ENCODE peak calls at places on chromosome 18, in seven cellular contexts. I is right atrium auricular region, H is cardiac muscle cell, P is osteocyte, F is GM10248, V is left ventricle myocardium inferior, E is fibroblast of pulmonary artery. M is an unnamed sample.

GRCh38 chr18:22930089-22930713 is 2.9 kb upstream of the RBBP8 start:
- DNase-seq in I (peak), H (peak), P (no peak), F (peak), V (peak), E (peak), M (peak)

GRCh38 chr18:4068552-4069158 is 386.5 kb downstream of the DLGAP1 start:
- DNase-seq in I (no peak), H (peak), P (no peak), F (peak), V (no peak), E (peak), M (peak)

GRCh38 chr18:45926691-45927090 is 40.4 kb downstream of the EPG5 start:
- DNase-seq in I (no peak), H (no peak), P (no peak), F (no peak), V (no peak), E (no peak), M (no peak)

GRCh38 chr18:21177742-21178305 is 64.2 kb upstream of the GREB1L start:
- DNase-seq in I (no peak), H (no peak), P (no peak), F (no peak), V (no peak), E (no peak), M (no peak)

GRCh38 chr18:28177828-28178635 is 1.1 kb upstream of the CDH2 start:
- DNase-seq in I (no peak), H (peak), P (peak), F (peak), V (peak), E (peak), M (peak)

GRCh38 chr18:44541781-44542180 is 138.9 kb upstream of the SETBP1 start:
- DNase-seq in I (no peak), H (no peak), P (no peak), F (no peak), V (no peak), E (no peak), M (no peak)

GRCh38 chr18:36066001-36066400 is 1.4 kb downstream of the RPRD1A start:
- DNase-seq in I (no peak), H (no peak), P (no peak), F (no peak), V (no peak), E (peak), M (no peak)

GRCh38 chr18:50451100-50451842 is 76.4 kb downstream of the SKA1 start:
- DNase-seq in I (no peak), H (no peak), P (no peak), F (no peak), V (no peak), E (no peak), M (no peak)

GRCh38 chr18:4107049-4107459 is 348.1 kb downstream of the DLGAP1 start:
- DNase-seq in I (no peak), H (no peak), P (no peak), F (no peak), V (no peak), E (no peak), M (no peak)

GRCh38 chr18:44699571-44700261 is 19.0 kb downstream of the SETBP1 start:
- DNase-seq in I (no peak), H (no peak), P (no peak), F (no peak), V (peak), E (no peak), M (no peak)

GRCh38 chr18:23631746-23632145 is 31.0 kb downstream of the ANKRD29 start:
- DNase-seq in I (no peak), H (no peak), P (no peak), F (no peak), V (no peak), E (no peak), M (no peak)

GRCh38 chr18:50933684-50934083 is 34.2 kb upstream of the ELAC1 start:
- DNase-seq in I (no peak), H (peak), P (no peak), F (no peak), V (no peak), E (no peak), M (no peak)

GRCh38 chr18:845152-845819 is 33.2 kb upstream of the YES1 start:
- DNase-seq in I (no peak), H (no peak), P (peak), F (no peak), V (no peak), E (peak), M (no peak)

GRCh38 chr18:26458526-26459232 is 89.7 kb downstream of the KCTD1 start:
- DNase-seq in I (no peak), H (no peak), P (no peak), F (peak), V (no peak), E (peak), M (no peak)

GRCh38 chr18:40911041-40911440 is 1044.0 kb upstream of the PIK3C3 start:
- DNase-seq in I (no peak), H (no peak), P (no peak), F (no peak), V (no peak), E (no peak), M (no peak)

GRCh38 chr18:37309059-37309458 is 256.5 kb downstream of the CELF4 start:
- DNase-seq in I (no peak), H (no peak), P (no peak), F (no peak), V (no peak), E (peak), M (no peak)

GRCh38 chr18:44181951-44182350 is 498.7 kb upstream of the SETBP1 start:
- DNase-seq in I (no peak), H (no peak), P (no peak), F (no peak), V (no peak), E (no peak), M (no peak)

GRCh38 chr18:61388010-61388409 is 54.8 kb downstream of the CDH20 start:
- DNase-seq in I (no peak), H (no peak), P (no peak), F (no peak), V (no peak), E (peak), M (no peak)

GRCh38 chr18:77061291-77061945 is 71.2 kb downstream of the MBP start:
- DNase-seq in I (no peak), H (no peak), P (no peak), F (no peak), V (no peak), E (no peak), M (no peak)

GRCh38 chr18:77065221-77065981 is 67.2 kb downstream of the MBP start:
- DNase-seq in I (peak), H (no peak), P (no peak), F (no peak), V (peak), E (peak), M (no peak)

GRCh38 chr18:77062518-77063003 is 70.0 kb downstream of the MBP start:
- DNase-seq in I (peak), H (no peak), P (no peak), F (peak), V (no peak), E (peak), M (no peak)

GRCh38 chr18:77061946-77062517 is 70.6 kb downstream of the MBP start:
- DNase-seq in I (peak), H (no peak), P (no peak), F (no peak), V (no peak), E (no peak), M (no peak)

GRCh38 chr18:77063256-77063655 is 69.3 kb downstream of the MBP start:
- DNase-seq in I (peak), H (no peak), P (no peak), F (peak), V (no peak), E (peak), M (no peak)
- TF ChIP-seq CTCF in I (no peak), H (no peak), P (no peak), F (no peak), V (no peak), E (no peak), M (no peak)

GRCh38 chr18:80034852-80035406 is 695 bp downstream of the RBFA start:
- DNase-seq in I (no peak), H (no peak), P (no peak), F (no peak), V (no peak), E (peak), M (no peak)

GRCh38 chr18:80033181-80034067 is 810 bp upstream of the RBFA start:
- DNase-seq in I (peak), H (peak), P (no peak), F (no peak), V (no peak), E (peak), M (no peak)

GRCh38 chr18:80026363-80026762 is 7.9 kb upstream of the RBFA start:
- DNase-seq in I (no peak), H (no peak), P (no peak), F (no peak), V (no peak), E (no peak), M (no peak)

GRCh38 chr18:80034068-80034851 is at the start of gene RBFA:
- DNase-seq in I (peak), H (no peak), P (peak), F (peak), V (peak), E (peak), M (peak)

DNA sequence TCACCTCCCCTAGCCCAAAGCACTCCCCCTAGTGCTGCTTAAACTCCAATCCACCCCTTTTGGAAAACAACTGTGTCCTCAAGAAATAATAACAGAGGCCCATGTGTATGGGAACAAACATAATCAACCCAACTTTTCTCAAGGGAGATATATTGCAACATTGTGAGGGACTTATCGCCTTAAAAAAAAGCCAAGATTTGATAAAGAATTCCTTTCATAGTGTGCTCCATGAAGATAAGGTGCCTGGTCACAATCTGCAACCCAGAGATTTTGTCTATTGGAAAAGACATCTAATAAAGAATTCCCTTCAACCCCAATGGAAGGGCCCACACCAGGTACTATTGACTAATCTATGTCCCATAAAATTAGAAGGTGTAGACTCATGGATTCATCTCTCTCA is 4.5 kb upstream of the RBFA start:
- DNase-seq in I (no peak), H (no peak), P (no peak), F (no peak), V (no peak), E (no peak), M (no peak)
- TF ChIP-seq CTCF in I (no peak), H (no peak), P (no peak), F (no peak), V (no peak), E (no peak), M (no peak)

DNA sequence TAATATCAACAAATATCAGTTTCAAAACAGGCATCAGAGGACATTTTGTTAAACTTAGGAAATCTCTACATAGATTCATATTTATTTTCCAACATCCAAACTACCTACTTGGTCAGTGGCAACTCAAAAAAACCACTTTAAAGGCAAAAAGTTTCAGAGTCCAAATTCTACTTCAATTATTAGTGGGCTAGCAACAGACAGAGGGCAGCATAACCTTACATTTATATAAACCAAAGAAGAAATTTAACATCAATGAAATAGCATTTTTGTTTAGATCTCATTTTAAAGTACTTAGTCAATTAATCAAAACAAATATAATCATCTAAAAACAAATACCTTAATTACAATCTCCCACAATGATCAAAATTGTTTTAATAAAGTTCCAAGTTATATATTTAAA is 33.3 kb downstream of the RTTN start:
- DNase-seq in I (no peak), H (no peak), P (no peak), F (no peak), V (no peak), E (peak), M (no peak)
- TF ChIP-seq CTCF in I (peak), H (peak), P (peak), F (peak), V (peak), E (peak), M (no peak)

DNA sequence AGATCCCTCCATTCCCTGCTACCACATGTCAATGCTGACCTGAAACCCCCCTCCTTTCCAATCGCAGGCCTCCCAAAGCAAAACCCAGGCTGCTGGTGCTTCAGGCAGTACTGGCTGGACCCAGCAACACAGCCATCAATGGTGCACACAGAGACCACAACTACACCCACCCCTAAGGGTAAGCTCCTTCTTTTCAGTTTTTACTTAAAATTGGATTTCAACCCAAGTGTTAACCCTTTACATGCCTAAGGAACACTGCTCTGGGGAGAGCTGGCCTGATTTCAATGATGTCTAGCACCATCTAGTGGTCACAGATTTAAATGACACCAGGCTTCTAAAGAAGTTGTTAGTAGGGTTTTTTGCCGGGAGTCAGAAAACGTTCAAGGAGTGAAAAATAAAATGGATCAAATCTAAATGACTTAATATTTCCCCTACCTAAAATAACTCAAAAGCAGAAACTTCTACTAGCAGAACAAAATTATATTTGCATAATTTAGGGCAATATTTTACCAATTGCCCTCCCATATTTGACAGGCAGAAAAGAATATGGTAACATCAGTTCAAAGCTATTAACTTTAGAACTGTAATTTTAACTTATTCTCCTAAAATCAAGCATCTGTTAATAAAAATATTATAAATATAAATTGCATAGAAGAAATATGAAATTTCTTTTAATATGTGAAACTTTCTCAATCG is 24.6 kb downstream of the FECH start:
- DNase-seq in I (no peak), H (peak), P (no peak), F (peak), V (no peak), E (peak), M (peak)
- TF ChIP-seq CTCF in I (peak), H (peak), P (peak), F (peak), V (peak), E (peak), M (peak)

GRCh38 chr18:12278765-12279682 is 24.9 kb downstream of the CIDEA start:
- DNase-seq in I (peak), H (peak), P (peak), F (no peak), V (peak), E (peak), M (peak)
- TF ChIP-seq CTCF in I (no peak), H (peak), P (no peak), F (no peak), V (peak), E (peak), M (no peak)

GRCh38 chr18:48913201-48913600 is 37.6 kb downstream of the SMAD7 start:
- DNase-seq in I (no peak), H (no peak), P (no peak), F (no peak), V (no peak), E (no peak), M (no peak)
- TF ChIP-seq CTCF in I (no peak), H (no peak), P (no peak), F (no peak), V (peak), E (peak), M (no peak)